ENCODE peak calls at places on chromosome 22, in ten cellular contexts. D is neural progenitor cell; P is T-helper 9 cell; W is stimulated activated CD8-positive, alpha-beta memory T cell treated with anti-CD3 and anti-CD28 coated beads, Interleukin-4, amount 100 ng/mL, for 24 hours; M is omental fat pad; U is HFF-Myc; V is caudate nucleus; F is mesenchymal stem cell; A is LHCN-M2; B is stimulated activated CD4-positive, alpha-beta T cell treated with anti-CD3 and anti-CD28 coated beads, Interleukin-1b, Interleukin-23, amount 100 ng/mL, for 24 hours. J is an unnamed sample.

GRCh38 chr22:39117585-39118191 is 20.6 kb downstream of the APOBEC3H start:
- DNase-seq in D (peak; percentile 68), P (peak; percentile 57), W (peak; percentile 62), M (no peak), U (no peak), V (no peak), F (peak; percentile 54), A (peak; percentile 33), B (peak; percentile 46), J (no peak)

GRCh38 chr22:26590525-26590858 is 560 bp upstream of the TPST2 start:
- DNase-seq in D (no peak), P (no peak), W (no peak), M (no peak), U (no peak), V (no peak), F (no peak), A (no peak), B (no peak), J (no peak)

GRCh38 chr22:35601013-35601580 is 16.0 kb downstream of the MB start:
- DNase-seq in D (no peak), P (no peak), W (no peak), M (no peak), U (no peak), V (no peak), F (no peak), A (no peak), B (no peak), J (no peak)

GRCh38 chr22:49380828-49381114 is 446.9 kb downstream of the BRD1 start:
- DNase-seq in D (no peak), P (no peak), W (no peak), M (no peak), U (no peak), V (no peak), F (no peak), A (no peak), B (no peak), J (no peak)

GRCh38 chr22:43094085-43094484 is 4.9 kb upstream of the TTLL1 start:
- DNase-seq in D (no peak), P (no peak), W (no peak), M (no peak), U (no peak), V (no peak), F (no peak), A (peak; percentile 13), B (no peak), J (no peak)

GRCh38 chr22:35203583-35203982 is 53.7 kb upstream of the HMGXB4 start:
- DNase-seq in D (no peak), P (no peak), W (no peak), M (no peak), U (no peak), V (no peak), F (no peak), A (no peak), B (no peak), J (no peak)

GRCh38 chr22:35837328-35837727 is 119.7 kb downstream of the APOL5 start:
- DNase-seq in D (no peak), P (no peak), W (no peak), M (no peak), U (no peak), V (no peak), F (peak; percentile 17), A (no peak), B (no peak), J (no peak)

GRCh38 chr22:44331881-44332714 is 19.3 kb upstream of the SHISAL1 start:
- DNase-seq in D (peak; percentile 79), P (no peak), W (no peak), M (no peak), U (no peak), V (no peak), F (peak; percentile 39), A (no peak), B (no peak), J (no peak)

GRCh38 chr22:24106385-24107381 is 74.6 kb upstream of the SUSD2 start:
- DNase-seq in D (peak; percentile 20), P (peak; percentile 35), W (no peak), M (no peak), U (no peak), V (no peak), F (peak; percentile 19), A (no peak), B (no peak), J (no peak)

GRCh38 chr22:25390297-25391240 is 171.1 kb downstream of the CRYBB2 start:
- DNase-seq in D (no peak), P (no peak), W (no peak), M (no peak), U (no peak), V (no peak), F (no peak), A (no peak), B (no peak), J (no peak)

GRCh38 chr22:23306438-23306921 is 126.2 kb downstream of the BCR start:
- DNase-seq in D (no peak), P (no peak), W (no peak), M (no peak), U (no peak), V (no peak), F (peak; percentile 96), A (peak; percentile 31), B (no peak), J (no peak)

GRCh38 chr22:38411016-38411415 is 44.0 kb downstream of the KCNJ4 start:
- DNase-seq in D (no peak), P (no peak), W (no peak), M (no peak), U (no peak), V (no peak), F (no peak), A (no peak), B (no peak), J (no peak)

GRCh38 chr22:41579997-41580355 is 9.7 kb downstream of the PMM1 start:
- DNase-seq in D (no peak), P (no peak), W (no peak), M (no peak), U (no peak), V (no peak), F (no peak), A (no peak), B (no peak), J (no peak)

GRCh38 chr22:48920776-48921241 is 906.9 kb downstream of the BRD1 start:
- DNase-seq in D (no peak), P (no peak), W (no peak), M (no peak), U (no peak), V (no peak), F (no peak), A (no peak), B (no peak), J (no peak)

GRCh38 chr22:45878901-45879551 is 97.9 kb downstream of the WNT7B start:
- DNase-seq in D (no peak), P (no peak), W (no peak), M (peak; percentile 0), U (no peak), V (no peak), F (no peak), A (no peak), B (no peak), J (no peak)

GRCh38 chr22:17264321-17265052 is 45.3 kb upstream of the ADA2 start:
- DNase-seq in D (peak; percentile 82), P (no peak), W (no peak), M (no peak), U (peak; percentile 29), V (no peak), F (peak; percentile 40), A (peak; percentile 90), B (no peak), J (no peak)

GRCh38 chr22:26669060-26669481 is 11.7 kb downstream of the MIAT start:
- DNase-seq in D (peak; percentile 47), P (no peak), W (no peak), M (no peak), U (peak; percentile 75), V (no peak), F (peak; percentile 84), A (peak; percentile 56), B (no peak), J (no peak)

GRCh38 chr22:44664149-44664548 is 37.9 kb upstream of the PRR5 start:
- DNase-seq in D (no peak), P (peak; percentile 18), W (peak; percentile 50), M (no peak), U (no peak), V (no peak), F (peak; percentile 80), A (no peak), B (no peak), J (no peak)

GRCh38 chr22:21832291-21833290 is 34.9 kb downstream of the MAPK1 start:
- DNase-seq in D (no peak), P (no peak), W (peak; percentile 14), M (no peak), U (no peak), V (no peak), F (no peak), A (peak; percentile 66), B (no peak), J (no peak)

GRCh38 chr22:46905415-46905814 is 143.0 kb downstream of the TBC1D22A start:
- DNase-seq in D (no peak), P (no peak), W (no peak), M (peak; percentile 12), U (no peak), V (no peak), F (no peak), A (no peak), B (no peak), J (no peak)

GRCh38 chr22:26986884-26987283 is 329.5 kb downstream of the MIAT start:
- DNase-seq in D (peak; percentile 18), P (no peak), W (no peak), M (no peak), U (no peak), V (no peak), F (peak; percentile 16), A (no peak), B (no peak), J (no peak)

GRCh38 chr22:24359452-24360120 is 67.8 kb upstream of the ADORA2A start:
- DNase-seq in D (no peak), P (no peak), W (no peak), M (no peak), U (no peak), V (no peak), F (peak; percentile 75), A (no peak), B (no peak), J (no peak)

GRCh38 chr22:38284042-38284402 is 11.2 kb upstream of the TMEM184B start:
- DNase-seq in D (no peak), P (no peak), W (no peak), M (no peak), U (peak; percentile 46), V (no peak), F (peak; percentile 97), A (peak; percentile 84), B (no peak), J (no peak)

GRCh38 chr22:38657248-38657909 is 941 bp downstream of the CBY1 start:
- DNase-seq in D (peak; percentile 32), P (peak; percentile 5), W (no peak), M (no peak), U (no peak), V (no peak), F (peak; percentile 48), A (no peak), B (peak; percentile 20), J (no peak)

GRCh38 chr22:38436629-38437395 is 18.2 kb downstream of the KCNJ4 start:
- DNase-seq in D (no peak), P (no peak), W (no peak), M (no peak), U (no peak), V (no peak), F (no peak), A (no peak), B (no peak), J (no peak)

GRCh38 chr22:30947821-30948454 is 20.6 kb downstream of the MORC2 start:
- DNase-seq in D (peak; percentile 56), P (no peak), W (no peak), M (no peak), U (no peak), V (no peak), F (peak; percentile 72), A (peak; percentile 48), B (no peak), J (no peak)

GRCh38 chr22:36762687-36763260 is 13.1 kb downstream of the IFT27 start:
- DNase-seq in D (no peak), P (no peak), W (no peak), M (no peak), U (no peak), V (no peak), F (peak; percentile 16), A (no peak), B (no peak), J (no peak)

GRCh38 chr22:18997925-18998315 is 61.8 kb upstream of the PRODH start:
- DNase-seq in D (peak; percentile 38), P (no peak), W (no peak), M (no peak), U (no peak), V (no peak), F (no peak), A (no peak), B (no peak), J (no peak)